ENCODE peak calls at places on chromosome 13, in five cellular contexts. M is GM12878, E is uterus, Z is A549, H is breast epithelium. V is an unnamed sample.

GRCh38 chr13:73767191-73767741 is 366.9 kb downstream of the KLF12 start:
- DNase-seq in M (no peak), E (no peak), Z (no peak), H (no peak), V (no peak)

GRCh38 chr13:30486230-30487074 is 20.7 kb upstream of the HMGB1 start:
- DNase-seq in M (no peak), E (no peak), Z (no peak), H (peak), V (no peak)

GRCh38 chr13:51816604-51817254 is 12.8 kb upstream of the DHRS12 start:
- DNase-seq in M (no peak), E (no peak), Z (no peak), H (no peak), V (no peak)

GRCh38 chr13:59906413-59907027 is 257.2 kb downstream of the DIAPH3 start:
- DNase-seq in M (no peak), E (no peak), Z (no peak), H (no peak), V (no peak)

GRCh38 chr13:99960663-99961440 is 10.7 kb downstream of the ZIC5 start:
- DNase-seq in M (no peak), E (no peak), Z (no peak), H (no peak), V (no peak)

GRCh38 chr13:109344552-109345157 is 441.7 kb downstream of the IRS2 start:
- DNase-seq in M (no peak), E (no peak), Z (peak), H (no peak), V (no peak)

GRCh38 chr13:95304446-95304845 is 3.2 kb upstream of the ABCC4 start:
- DNase-seq in M (no peak), E (no peak), Z (no peak), H (no peak), V (no peak)

GRCh38 chr13:106101201-106101600 is 434.3 kb downstream of the EFNB2 start:
- DNase-seq in M (no peak), E (no peak), Z (no peak), H (no peak), V (no peak)

GRCh38 chr13:85347251-85347650 is 452.0 kb downstream of the SLITRK6 start:
- DNase-seq in M (no peak), E (no peak), Z (no peak), H (no peak), V (no peak)

GRCh38 chr13:94232956-94233355 is 246.5 kb downstream of the DCT start:
- DNase-seq in M (no peak), E (no peak), Z (no peak), H (no peak), V (no peak)

GRCh38 chr13:39501711-39502324 is 101.2 kb downstream of the LHFPL6 start:
- DNase-seq in M (no peak), E (no peak), Z (no peak), H (no peak), V (no peak)

GRCh38 chr13:95906999-95907398 is 146.2 kb downstream of the UGGT2 start:
- DNase-seq in M (no peak), E (no peak), Z (no peak), H (no peak), V (no peak)

GRCh38 chr13:50450279-50450678 is 393.2 kb downstream of the DLEU7 start:
- DNase-seq in M (no peak), E (no peak), Z (no peak), H (no peak), V (no peak)

GRCh38 chr13:50452028-50452427 is 391.5 kb downstream of the DLEU7 start:
- DNase-seq in M (no peak), E (no peak), Z (no peak), H (no peak), V (no peak)

GRCh38 chr13:50449465-50449864 is 394.0 kb downstream of the DLEU7 start:
- DNase-seq in M (no peak), E (no peak), Z (no peak), H (no peak), V (no peak)

GRCh38 chr13:50451609-50452008 is 391.9 kb downstream of the DLEU7 start:
- DNase-seq in M (no peak), E (no peak), Z (no peak), H (no peak), V (no peak)

DNA sequence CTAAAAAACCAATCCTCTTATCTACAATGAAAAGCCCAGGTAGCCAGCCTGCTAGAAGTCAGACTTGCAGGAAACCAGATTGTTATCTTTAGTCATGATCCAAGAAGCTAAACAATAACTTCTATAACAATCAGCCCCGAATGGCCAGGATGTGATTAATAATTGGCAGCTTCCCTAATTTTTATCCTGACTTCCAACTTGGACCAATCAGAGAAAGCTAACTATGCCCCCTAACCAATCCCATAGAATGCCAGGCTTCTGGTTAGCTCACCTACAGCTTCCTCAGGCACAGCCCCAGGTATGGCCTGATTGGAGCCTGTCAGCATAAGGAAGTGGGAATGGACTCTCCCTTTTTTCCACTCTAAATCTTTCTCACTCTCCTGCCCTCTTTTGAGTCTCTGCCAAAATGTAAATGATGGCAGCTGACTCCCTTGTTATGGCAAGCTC is 394.9 kb downstream of the DLEU7 start:
- DNase-seq in M (no peak), E (no peak), Z (no peak), H (no peak), V (no peak)
- TF ChIP-seq POLR2A in M (no peak), E (no peak), Z (no peak), H (no peak), V (no peak)

GRCh38 chr13:111115051-111115840 is at the start of gene ARHGEF7:
- DNase-seq in M (no peak), E (no peak), Z (no peak), H (no peak), V (no peak)

GRCh38 chr13:111117289-111117688 is 2.2 kb downstream of the ARHGEF7 start:
- DNase-seq in M (no peak), E (no peak), Z (no peak), H (no peak), V (no peak)

GRCh38 chr13:111114362-111115050 is 604 bp upstream of the ARHGEF7 start:
- DNase-seq in M (no peak), E (peak), Z (no peak), H (no peak), V (no peak)

GRCh38 chr13:111116830-111117229 is 1.7 kb downstream of the ARHGEF7 start:
- DNase-seq in M (no peak), E (no peak), Z (no peak), H (no peak), V (no peak)

GRCh38 chr13:111115841-111116500 is 861 bp downstream of the ARHGEF7 start:
- DNase-seq in M (no peak), E (peak), Z (no peak), H (no peak), V (no peak)
- TF ChIP-seq POLR2A in M (no peak), E (no peak), Z (no peak), H (no peak), V (no peak)

GRCh38 chr13:76720827-76721226 is 165.4 kb downstream of the KCTD12 start:
- DNase-seq in M (no peak), E (no peak), Z (no peak), H (no peak), V (no peak)

GRCh38 chr13:76725211-76725610 is 161.0 kb downstream of the KCTD12 start:
- DNase-seq in M (no peak), E (no peak), Z (no peak), H (no peak), V (no peak)

GRCh38 chr13:76722782-76723181 is 163.4 kb downstream of the KCTD12 start:
- DNase-seq in M (no peak), E (no peak), Z (no peak), H (no peak), V (no peak)

GRCh38 chr13:76720416-76720815 is 165.8 kb downstream of the KCTD12 start:
- DNase-seq in M (no peak), E (no peak), Z (no peak), H (no peak), V (no peak)

DNA sequence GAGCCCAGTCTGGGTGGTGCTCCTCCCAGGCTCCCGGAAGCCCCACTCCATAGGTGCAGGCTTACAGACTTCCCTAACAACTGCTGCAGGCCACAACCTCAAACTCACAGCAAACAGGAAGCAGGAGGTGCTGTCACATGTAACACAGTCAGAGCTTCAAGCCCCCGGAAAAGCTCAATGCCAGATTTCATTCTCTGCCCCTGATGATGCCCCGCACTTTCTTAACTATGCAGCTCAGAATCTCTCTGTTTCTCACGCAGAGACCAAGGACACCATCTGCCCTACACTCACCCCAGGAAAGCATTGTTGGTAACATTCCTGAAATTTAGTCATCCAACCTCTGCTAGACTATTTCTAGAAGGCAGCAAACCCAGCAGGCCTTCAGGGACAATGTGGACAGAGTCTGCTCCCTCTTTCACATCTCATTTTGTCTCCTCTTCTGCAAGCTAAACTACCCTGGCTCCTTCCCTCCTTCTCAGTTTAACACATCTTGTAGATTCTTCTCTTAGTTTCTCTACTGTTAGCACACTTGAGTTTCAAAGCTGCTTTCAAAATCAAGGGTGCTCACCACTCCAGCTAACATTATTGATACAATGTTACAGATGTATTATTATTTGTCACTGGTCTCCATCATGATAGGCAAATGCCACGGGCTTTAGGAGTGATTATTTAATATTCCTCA is 162.5 kb downstream of the KCTD12 start:
- DNase-seq in M (no peak), E (no peak), Z (no peak), H (no peak), V (no peak)
- TF ChIP-seq POLR2A in M (no peak), E (no peak), Z (no peak), H (no peak), V (no peak)

GRCh38 chr13:110516500-110516899 is 45.0 kb downstream of the RAB20 start:
- DNase-seq in M (no peak), E (no peak), Z (no peak), H (no peak), V (no peak)

GRCh38 chr13:110509971-110510786 is 51.3 kb downstream of the RAB20 start:
- DNase-seq in M (no peak), E (no peak), Z (no peak), H (no peak), V (no peak)

GRCh38 chr13:110509478-110509926 is 52.0 kb downstream of the RAB20 start:
- DNase-seq in M (no peak), E (no peak), Z (no peak), H (no peak), V (no peak)

GRCh38 chr13:110511509-110512181 is 49.9 kb downstream of the RAB20 start:
- DNase-seq in M (no peak), E (no peak), Z (no peak), H (no peak), V (no peak)

DNA sequence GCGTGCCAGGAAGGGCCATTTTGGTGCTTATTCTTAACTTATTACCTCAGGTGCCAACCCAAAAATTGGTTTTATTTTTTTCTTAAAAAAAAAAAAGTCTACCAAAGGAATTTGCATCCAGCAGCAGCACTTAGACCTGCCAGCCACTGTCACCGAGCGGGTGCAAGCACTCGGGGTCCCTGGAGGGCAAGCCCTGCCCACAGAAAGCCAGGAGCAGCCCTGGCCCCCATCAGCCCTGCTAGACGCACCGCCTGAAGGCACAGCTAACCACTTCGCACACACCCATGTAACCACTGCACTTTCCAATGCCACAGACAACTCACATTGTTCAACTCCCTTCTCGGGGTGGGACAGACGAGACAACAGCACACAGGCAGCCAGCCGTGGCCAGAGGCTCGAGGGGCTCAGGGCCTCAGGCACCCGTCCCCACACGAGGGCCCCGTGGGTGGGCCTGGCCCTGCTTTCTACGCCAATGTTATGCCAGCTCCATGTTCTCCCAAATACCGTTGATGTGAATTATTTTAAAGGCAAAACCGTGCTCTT is 49.3 kb downstream of the RAB20 start:
- DNase-seq in M (no peak), E (no peak), Z (no peak), H (no peak), V (no peak)
- TF ChIP-seq POLR2A in M (no peak), E (no peak), Z (no peak), H (no peak), V (no peak)

GRCh38 chr13:80388506-80388905 is 47.6 kb upstream of the SPRY2 start:
- DNase-seq in M (no peak), E (no peak), Z (no peak), H (no peak), V (no peak)
- TF ChIP-seq POLR2A in M (no peak), E (no peak), Z (no peak), H (no peak), V (no peak)

GRCh38 chr13:75762967-75763366 is 126.8 kb downstream of the LMO7 start:
- DNase-seq in M (peak), E (no peak), Z (no peak), H (no peak), V (no peak)

GRCh38 chr13:75763511-75763910 is 127.4 kb downstream of the LMO7 start:
- DNase-seq in M (no peak), E (no peak), Z (no peak), H (no peak), V (no peak)

GRCh38 chr13:75760182-75760981 is 124.3 kb downstream of the LMO7 start:
- DNase-seq in M (no peak), E (no peak), Z (peak), H (no peak), V (no peak)

GRCh38 chr13:75761373-75761772 is 125.2 kb downstream of the LMO7 start:
- DNase-seq in M (peak), E (no peak), Z (no peak), H (no peak), V (no peak)

DNA sequence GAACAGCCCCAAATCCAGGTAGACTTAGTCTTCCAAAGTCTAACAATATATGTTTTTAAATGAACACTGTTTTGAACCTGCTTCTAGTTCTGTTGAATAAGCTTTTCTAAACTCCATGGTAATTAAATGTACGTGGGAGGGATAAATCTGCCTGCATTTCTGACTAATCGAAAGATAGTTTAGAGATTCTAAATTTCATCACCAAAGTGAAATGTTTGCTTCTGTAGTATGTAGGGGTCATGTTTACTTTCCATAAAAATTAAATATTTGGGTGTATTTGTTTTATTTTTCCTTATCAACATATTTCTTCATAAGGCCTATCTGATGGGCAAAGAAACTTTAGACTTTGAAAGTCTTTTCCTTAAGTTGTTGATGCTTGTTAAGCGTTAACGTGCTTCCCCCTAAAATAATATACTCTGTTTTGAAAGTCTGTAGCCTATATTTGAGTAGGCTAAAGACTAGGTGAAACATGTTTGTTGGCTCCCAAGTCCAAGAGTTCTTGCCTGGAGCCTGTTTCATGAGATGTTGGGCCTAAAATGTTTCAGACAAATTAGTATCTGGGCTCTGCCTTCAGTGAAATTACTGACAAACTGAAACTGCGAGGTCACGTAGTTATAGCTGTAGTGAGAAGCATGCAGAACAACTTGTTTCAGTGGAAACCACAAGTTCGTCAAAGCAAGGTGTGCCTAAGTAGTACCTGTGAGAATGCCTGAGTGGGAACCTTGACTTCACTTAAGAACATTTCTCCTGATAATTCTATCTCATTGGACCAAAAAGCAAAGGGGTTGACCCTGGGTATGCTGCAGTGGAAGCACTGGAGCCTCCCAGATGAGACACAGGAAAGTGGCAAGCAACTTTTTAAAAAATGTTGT is 126.2 kb downstream of the LMO7 start:
- DNase-seq in M (peak), E (no peak), Z (no peak), H (no peak), V (no peak)
- TF ChIP-seq POLR2A in M (peak), E (no peak), Z (no peak), H (no peak), V (peak)

GRCh38 chr13:20901668-20902437 is 693 bp downstream of the XPO4 start:
- DNase-seq in M (no peak), E (no peak), Z (peak), H (no peak), V (peak)

GRCh38 chr13:20903164-20903475 is 574 bp upstream of the XPO4 start:
- DNase-seq in M (no peak), E (no peak), Z (no peak), H (no peak), V (no peak)

GRCh38 chr13:20904908-20905307 is 2.4 kb upstream of the XPO4 start:
- DNase-seq in M (no peak), E (no peak), Z (no peak), H (no peak), V (no peak)

DNA sequence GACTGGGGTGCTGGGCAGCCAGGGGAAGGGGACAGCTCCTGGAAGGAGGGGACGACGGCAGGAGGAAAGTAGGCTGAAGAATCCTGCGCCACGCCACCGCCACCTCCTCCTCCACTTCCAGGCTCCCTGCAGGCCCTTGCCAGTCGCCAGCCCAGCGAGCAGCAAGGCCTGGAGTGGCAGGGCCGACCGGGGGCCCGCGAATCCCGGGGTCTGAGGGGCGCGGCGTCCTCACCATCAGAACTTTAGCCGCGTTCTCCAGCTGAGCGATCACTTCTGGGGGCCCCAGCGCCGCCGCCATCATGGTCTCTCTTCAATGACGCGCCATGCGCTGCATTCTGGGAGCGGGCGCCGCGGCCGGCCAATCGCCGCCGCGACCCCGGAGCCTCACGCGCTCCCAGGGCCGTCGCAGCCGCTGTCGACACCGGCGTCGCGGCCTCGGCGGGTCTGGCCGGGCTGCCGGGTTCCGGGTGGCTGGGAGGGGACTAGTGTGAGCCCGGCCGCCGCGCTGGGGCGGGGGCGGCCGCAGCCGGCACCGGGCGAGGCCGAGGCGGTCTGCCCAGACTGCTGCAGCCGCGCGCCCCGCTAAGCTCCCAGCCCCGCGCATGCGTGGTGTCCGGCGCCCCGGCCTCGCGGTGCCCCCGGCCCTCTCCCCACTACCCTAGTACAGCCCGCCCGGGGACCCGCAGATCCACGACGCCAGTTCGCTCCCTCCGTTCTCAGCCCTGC is at the start of gene XPO4:
- DNase-seq in M (no peak), E (peak), Z (peak), H (peak), V (peak)
- TF ChIP-seq POLR2A in M (peak), E (peak), Z (peak), H (no peak), V (peak)

DNA sequence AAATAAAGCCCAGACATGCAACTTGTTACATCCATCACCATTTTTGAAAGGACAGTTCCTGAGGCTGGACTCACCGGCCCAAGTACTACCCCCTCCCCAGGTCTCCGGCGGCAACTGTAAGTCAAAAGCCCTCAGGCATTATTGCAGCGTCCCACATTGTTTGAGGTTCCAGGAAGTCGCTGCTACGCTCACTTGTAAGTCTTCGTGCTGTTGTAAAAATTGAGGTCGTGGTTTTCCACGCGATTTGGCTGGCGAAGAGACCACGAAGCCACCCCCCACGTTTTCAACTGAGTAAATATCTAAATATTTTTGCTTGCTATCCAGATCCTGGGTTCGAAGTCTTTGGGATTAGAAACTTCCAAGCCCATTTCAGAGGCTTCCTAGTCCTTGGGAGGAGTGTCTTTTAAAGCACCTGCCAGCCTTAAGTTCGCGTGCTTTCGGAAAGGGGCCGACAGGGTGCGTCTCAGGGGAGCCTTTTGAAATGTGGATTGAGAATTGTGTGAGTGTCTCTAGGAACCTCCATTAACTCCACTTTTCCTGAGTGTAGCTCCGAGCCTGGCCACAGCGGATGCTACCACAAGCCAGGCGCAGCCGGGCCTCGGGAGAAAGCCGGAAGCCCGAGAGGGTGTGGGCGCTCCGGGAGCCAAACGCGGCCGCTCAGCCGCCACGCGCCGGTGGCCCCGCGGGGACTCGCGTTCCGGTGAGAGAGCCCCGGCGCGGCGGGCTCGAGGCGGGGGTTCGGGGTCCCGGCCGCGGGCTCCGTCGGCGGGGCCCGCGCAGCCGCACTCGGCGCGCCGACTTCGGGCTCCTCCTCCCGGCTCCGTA is at the start of gene FNDC3A:
- DNase-seq in M (no peak), E (peak), Z (peak), H (peak), V (peak)
- TF ChIP-seq POLR2A in M (no peak), E (peak), Z (no peak), H (no peak), V (no peak)